ENCODE peak calls at places on chromosomes 13 and 19, in five cellular contexts. E is GM18507; U is activated CD4-positive, alpha-beta memory T cell treated with anti-CD3 and anti-CD28 coated beads, Interleukin-2, amount 10 ng/mL, durations not matched to agents 7 days and 5 days; F is stimulated activated CD4-positive, alpha-beta T cell treated with anti-CD3 and anti-CD28 coated beads, Interleukin-2, amount 100 ng/mL, for 48 hours; L is fibroblast of lung. R is an unnamed sample.

GRCh38 chr19:49094505-49095482 is 9.5 kb downstream of the SNRNP70 start:
- DNase-seq in U (no peak), F (no peak), E (no peak), L (no peak), R (no peak)

GRCh38 chr13:113856716-113857065 is 7.2 kb downstream of the GAS6 start:
- DNase-seq in E (no peak), L (peak; percentile 73), U (no peak), F (no peak), R (no peak)

GRCh38 chr19:24053601-24054000 is 33.4 kb upstream of the ZNF254 start:
- DNase-seq in L (no peak), F (no peak), E (no peak), U (no peak), R (no peak)

GRCh38 chr19:55082023-55082851 is 6.6 kb downstream of the EPS8L1 start:
- DNase-seq in F (no peak), E (no peak), L (peak; percentile 34), U (peak; percentile 61), R (peak; percentile 80)

GRCh38 chr19:43563816-43564215 is 11.5 kb downstream of the XRCC1 start:
- DNase-seq in L (no peak), U (no peak), E (no peak), F (no peak), R (no peak)

GRCh38 chr19:6378036-6378435 is 2.3 kb upstream of the PSPN start:
- DNase-seq in E (no peak), F (no peak), L (peak; percentile 80), U (no peak), R (no peak)

GRCh38 chr13:27510082-27510481 is 59.7 kb upstream of the MTIF3 start:
- DNase-seq in L (no peak), F (no peak), E (no peak), U (no peak), R (no peak)

GRCh38 chr19:48868196-48868886 is at the start of gene PLEKHA4:
- DNase-seq in L (peak; percentile 61), F (no peak), U (no peak), E (no peak), R (no peak)

GRCh38 chr19:5103061-5103701 is 134.3 kb downstream of the KDM4B start:
- DNase-seq in L (peak; percentile 70), U (no peak), E (no peak), F (no peak), R (no peak)

GRCh38 chr13:49641810-49642291 is 13.5 kb downstream of the ARL11 start:
- DNase-seq in L (peak; percentile 85), U (no peak), F (no peak), E (no peak), R (no peak)

GRCh38 chr19:38852231-38853044 is 2.7 kb upstream of the HNRNPL start:
- DNase-seq in E (no peak), U (peak; percentile 74), L (peak; percentile 69), F (peak; percentile 44), R (no peak)

GRCh38 chr13:53466576-53466975 is 438.0 kb downstream of the OLFM4 start:
- DNase-seq in F (no peak), E (no peak), U (no peak), L (no peak), R (no peak)

GRCh38 chr13:80399340-80400163 is 58.6 kb upstream of the SPRY2 start:
- DNase-seq in F (no peak), L (no peak), E (no peak), U (no peak), R (no peak)

GRCh38 chr19:39670998-39671397 is 15.3 kb downstream of the LGALS16 start:
- DNase-seq in L (no peak), F (no peak), E (no peak), U (no peak), R (no peak)

GRCh38 chr19:53365899-53366493 is 491 bp downstream of the ZNF525 start:
- DNase-seq in F (peak; percentile 36), L (no peak), U (no peak), E (no peak), R (peak; percentile 18)

GRCh38 chr13:93235258-93236015 is 8.8 kb downstream of the GPC6 start:
- DNase-seq in U (no peak), L (peak; percentile 83), F (no peak), E (no peak), R (no peak)

GRCh38 chr13:111949311-111949710 is 117.6 kb upstream of the SOX1 start:
- DNase-seq in F (no peak), E (no peak), L (no peak), U (no peak), R (no peak)